ENCODE peak calls at places on chromosomes 6 and 20, in ten cellular contexts. D, I, P, Y, C, K, V, Z, E and J are unnamed samples. For H3K9me3, the result is how much of the 10 kb centered on the place peaks cover.

GRCh38 chr6:17457405-17457804 is 64.0 kb downstream of the CAP2 start:
- DNase-seq in D (no peak), I (no peak), P (no peak), Y (no peak), C (no peak), K (no peak), V (no peak), Z (no peak), E (no peak), J (no peak)

GRCh38 chr20:18056174-18057105 is 1.3 kb downstream of the OVOL2 start:
- DNase-seq in D (peak), I (no peak), P (no peak), Y (no peak), C (peak), K (no peak), V (peak), Z (peak), E (no peak), J (no peak)

GRCh38 chr20:44736170-44737021 is 9.3 kb upstream of the KCNK15 start:
- DNase-seq in D (peak), I (no peak), P (no peak), Y (no peak), C (peak), K (peak), V (peak), Z (peak), E (peak), J (peak)

GRCh38 chr6:160386869-160387518 is 38.8 kb downstream of the SLC22A3 start:
- DNase-seq in D (no peak), I (no peak), P (peak), Y (no peak), C (peak), K (no peak), V (no peak), Z (no peak), E (peak), J (no peak)

GRCh38 chr6:23089981-23090380 is 520.6 kb downstream of the HDGFL1 start:
- DNase-seq in D (no peak), I (no peak), P (no peak), Y (no peak), C (no peak), K (no peak), V (no peak), Z (no peak), E (no peak), J (no peak)

GRCh38 chr6:163751032-163751525 is 336.6 kb downstream of the QKI start:
- DNase-seq in D (no peak), I (no peak), P (no peak), Y (no peak), C (no peak), K (no peak), V (no peak), Z (no peak), E (no peak), J (peak)

GRCh38 chr20:54382419-54382818 is 93.0 kb upstream of the DOK5 start:
- DNase-seq in D (no peak), I (no peak), P (no peak), Y (no peak), C (no peak), K (no peak), V (no peak), Z (no peak), E (no peak), J (no peak)

GRCh38 chr6:50145125-50145524 is 95.4 kb upstream of the DEFB112 start:
- DNase-seq in D (no peak), I (no peak), P (no peak), Y (no peak), C (no peak), K (no peak), V (peak), Z (no peak), E (no peak), J (no peak)

GRCh38 chr6:1630771-1631217 is 21.1 kb downstream of the FOXC1 start:
- DNase-seq in D (no peak), I (no peak), P (no peak), Y (no peak), C (no peak), K (no peak), V (no peak), Z (no peak), E (peak), J (no peak)

GRCh38 chr20:13809855-13810254 is 25.0 kb downstream of the NDUFAF5 start:
- DNase-seq in D (no peak), I (no peak), P (no peak), Y (no peak), C (no peak), K (no peak), V (no peak), Z (no peak), E (no peak), J (no peak)

GRCh38 chr6:119129968-119130484 is 51.6 kb upstream of the FAM184A start:
- DNase-seq in D (no peak), I (no peak), P (no peak), Y (no peak), C (peak), K (no peak), V (no peak), Z (no peak), E (peak), J (no peak)

GRCh38 chr20:25301357-25301920 is 53.6 kb downstream of the PYGB start:
- DNase-seq in D (no peak), I (no peak), P (no peak), Y (no peak), C (no peak), K (no peak), V (no peak), Z (no peak), E (no peak), J (no peak)

GRCh38 chr20:25300496-25301170 is 52.7 kb downstream of the PYGB start:
- DNase-seq in D (no peak), I (no peak), P (no peak), Y (no peak), C (no peak), K (no peak), V (no peak), Z (no peak), E (no peak), J (no peak)

GRCh38 chr20:25302596-25302995 is 54.7 kb downstream of the PYGB start:
- DNase-seq in D (no peak), I (no peak), P (no peak), Y (no peak), C (no peak), K (no peak), V (no peak), Z (no peak), E (no peak), J (no peak)

GRCh38 chr20:25297141-25297905 is 49.4 kb downstream of the PYGB start:
- DNase-seq in D (no peak), I (no peak), P (no peak), Y (no peak), C (no peak), K (no peak), V (no peak), Z (no peak), E (no peak), J (no peak)

DNA sequence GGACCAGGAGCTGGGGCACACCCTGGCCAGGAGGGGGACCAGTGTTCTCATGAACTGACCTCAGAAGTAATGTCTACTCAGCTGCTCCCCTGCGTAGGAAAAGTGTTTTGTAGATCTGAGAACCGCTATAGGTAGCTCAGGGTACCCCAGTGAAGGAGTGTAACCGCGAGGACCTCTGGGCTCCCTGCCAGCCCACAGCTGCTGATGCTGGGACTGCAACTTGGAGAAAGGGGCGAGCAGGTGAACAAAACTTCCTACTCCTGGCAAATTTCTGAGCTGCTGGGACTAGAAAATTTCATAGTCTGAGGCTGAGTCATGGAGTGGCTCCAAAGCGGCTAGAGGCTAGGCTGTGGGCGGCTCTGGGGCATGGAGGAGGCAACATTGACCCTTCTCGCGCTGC is 51.9 kb downstream of the PYGB start:
- DNase-seq in D (no peak), I (no peak), P (no peak), Y (no peak), C (no peak), K (no peak), V (no peak), Z (no peak), E (no peak), J (no peak)
- H3K27ac ChIP-seq in D (no peak), I (no peak), P (no peak), Y (no peak), C (peak), K (no peak), V (no peak), Z (no peak), E (peak), J (no peak)

GRCh38 chr6:58419321-58419720 is 1101.9 kb downstream of the PRIM2 start:
- DNase-seq in D (no peak), I (no peak), P (no peak), Y (no peak), C (no peak), K (no peak), V (no peak), Z (no peak), E (no peak), J (no peak)
- H3K9me3 ChIP-seq in D (under half), I (under half), P (under half), Y (under half), C (under half), K (under half), V (under half), Z (under half), E (under half), J (under half)

GRCh38 chr6:16105056-16105455 is 23.8 kb upstream of the MYLIP start:
- DNase-seq in D (no peak), I (no peak), P (no peak), Y (no peak), C (no peak), K (no peak), V (no peak), Z (no peak), E (no peak), J (no peak)
- H3K27ac ChIP-seq in D (no peak), I (no peak), P (no peak), Y (no peak), C (no peak), K (no peak), V (no peak), Z (no peak), E (no peak), J (no peak)

GRCh38 chr20:59672576-59672975 is 68.2 kb downstream of the PHACTR3 start:
- DNase-seq in D (no peak), I (no peak), P (no peak), Y (no peak), C (no peak), K (no peak), V (no peak), Z (no peak), E (no peak), J (no peak)

GRCh38 chr20:59669451-59669850 is 65.1 kb downstream of the PHACTR3 start:
- DNase-seq in D (no peak), I (no peak), P (no peak), Y (no peak), C (no peak), K (no peak), V (no peak), Z (no peak), E (no peak), J (no peak)

GRCh38 chr20:59671661-59672471 is 67.5 kb downstream of the PHACTR3 start:
- DNase-seq in D (no peak), I (no peak), P (no peak), Y (no peak), C (no peak), K (no peak), V (no peak), Z (no peak), E (no peak), J (no peak)

GRCh38 chr20:59668926-59669325 is 64.6 kb downstream of the PHACTR3 start:
- DNase-seq in D (no peak), I (no peak), P (no peak), Y (no peak), C (no peak), K (no peak), V (no peak), Z (no peak), E (no peak), J (no peak)

GRCh38 chr20:59670786-59671492 is 66.6 kb downstream of the PHACTR3 start:
- DNase-seq in D (no peak), I (no peak), P (no peak), Y (no peak), C (no peak), K (no peak), V (no peak), Z (no peak), E (no peak), J (no peak)
- H3K9me3 ChIP-seq in D (half or more), I (under half), P (under half), Y (under half), C (under half), K (under half), V (under half), Z (under half), E (under half), J (under half)